ENCODE peak calls at places on chromosomes 5 and 9, in eight cellular contexts. E, B, P, T, S, R, F and A are unnamed samples.
A peak's percentile ranks its signal among the peaks of the same experiment; 100 is the strongest.

GRCh38 chr9:136089697-136090045 is 5.4 kb downstream of the NACC2 start:
- DNase-seq in E (peak; percentile 67), B (peak; percentile 18), P (no peak), T (no peak), S (peak; percentile 55), R (no peak), F (no peak), A (peak; percentile 70)

GRCh38 chr9:38707885-38708640 is 11.9 kb downstream of the FAM240B start:
- DNase-seq in E (no peak), B (no peak), P (no peak), T (no peak), S (no peak), R (peak; percentile 6), F (peak; percentile 74), A (no peak)

GRCh38 chr5:14908195-14908594 is 36.6 kb upstream of the ANKH start:
- DNase-seq in E (peak; percentile 78), B (no peak), P (no peak), T (no peak), S (no peak), R (no peak), F (no peak), A (peak; percentile 68)

GRCh38 chr5:115873392-115873791 is 31.7 kb downstream of the AP3S1 start:
- DNase-seq in E (no peak), B (no peak), P (no peak), T (no peak), S (peak; percentile 67), R (no peak), F (no peak), A (peak; percentile 78)

GRCh38 chr5:54823006-54823405 is 162.4 kb downstream of the ESM1 start:
- DNase-seq in E (no peak), B (no peak), P (no peak), T (no peak), S (no peak), R (no peak), F (no peak), A (no peak)

GRCh38 chr9:75039006-75039405 is 10.9 kb upstream of the CARNMT1 start:
- DNase-seq in E (peak; percentile 45), B (no peak), P (no peak), T (no peak), S (peak; percentile 45), R (no peak), F (no peak), A (peak; percentile 84)

GRCh38 chr9:32524558-32525461 is 1.2 kb downstream of the RIGI start:
- DNase-seq in E (peak; percentile 27), B (no peak), P (no peak), T (peak; percentile 17), S (no peak), R (peak; percentile 31), F (peak; percentile 93), A (no peak)

GRCh38 chr5:137333461-137333860 is 165.7 kb downstream of the SPOCK1 start:
- DNase-seq in E (no peak), B (no peak), P (no peak), T (no peak), S (no peak), R (no peak), F (no peak), A (no peak)

GRCh38 chr9:20592673-20593072 is 29.6 kb downstream of the MLLT3 start:
- DNase-seq in E (peak; percentile 20), B (no peak), P (no peak), T (no peak), S (peak; percentile 18), R (no peak), F (no peak), A (no peak)

GRCh38 chr5:218457-219289 is 553 bp downstream of the SDHA start:
- DNase-seq in E (peak; percentile 44), B (no peak), P (no peak), T (peak; percentile 8), S (peak; percentile 26), R (peak; percentile 37), F (peak; percentile 39), A (peak; percentile 19)

GRCh38 chr5:133831506-133832224 is 136.8 kb downstream of the C5orf15 start:
- DNase-seq in E (peak; percentile 11), B (no peak), P (no peak), T (no peak), S (peak; percentile 17), R (no peak), F (peak; percentile 73), A (peak; percentile 53)

GRCh38 chr5:176780951-176781350 is 29.4 kb upstream of the UNC5A start:
- DNase-seq in E (no peak), B (no peak), P (no peak), T (no peak), S (no peak), R (no peak), F (no peak), A (no peak)

GRCh38 chr5:52999357-52999949 is 10.3 kb downstream of the ITGA2 start:
- DNase-seq in E (peak; percentile 59), B (no peak), P (no peak), T (no peak), S (no peak), R (no peak), F (peak; percentile 51), A (no peak)

GRCh38 chr5:38060354-38060753 is 198.0 kb upstream of the EGFLAM start:
- DNase-seq in E (no peak), B (no peak), P (no peak), T (no peak), S (peak; percentile 53), R (no peak), F (peak; percentile 37), A (peak; percentile 87)

GRCh38 chr5:89722538-89722937 is 687.0 kb downstream of the CETN3 start:
- DNase-seq in E (no peak), B (no peak), P (no peak), T (no peak), S (no peak), R (no peak), F (peak; percentile 28), A (no peak)

GRCh38 chr5:159824188-159825153 is 91.8 kb upstream of the ADRA1B start:
- DNase-seq in E (no peak), B (no peak), P (no peak), T (no peak), S (no peak), R (no peak), F (no peak), A (no peak)

GRCh38 chr9:8555767-8556500 is 756.4 kb upstream of the DMAC1 start:
- DNase-seq in E (peak; percentile 32), B (no peak), P (no peak), T (no peak), S (no peak), R (no peak), F (no peak), A (peak; percentile 4)

GRCh38 chr5:93705896-93706295 is 35.5 kb downstream of the POU5F2 start:
- DNase-seq in E (no peak), B (no peak), P (no peak), T (no peak), S (peak; percentile 49), R (no peak), F (no peak), A (peak; percentile 68)

GRCh38 chr5:1294839-1295649 is at the start of gene TERT:
- DNase-seq in E (no peak), B (peak; percentile 30), P (peak; percentile 56), T (peak; percentile 80), S (no peak), R (peak; percentile 88), F (peak; percentile 65), A (no peak)

GRCh38 chr5:67996596-67996995 is 219.0 kb upstream of the PIK3R1 start:
- DNase-seq in E (no peak), B (no peak), P (no peak), T (no peak), S (peak; percentile 35), R (no peak), F (no peak), A (no peak)

GRCh38 chr9:21121595-21122251 is 19.9 kb downstream of the IFNW1 start:
- DNase-seq in E (no peak), B (no peak), P (no peak), T (no peak), S (no peak), R (no peak), F (no peak), A (no peak)

GRCh38 chr5:3793162-3793561 is 197.5 kb downstream of the IRX1 start:
- DNase-seq in E (no peak), B (no peak), P (no peak), T (no peak), S (no peak), R (no peak), F (no peak), A (no peak)

GRCh38 chr5:80955082-80955481 is 5.1 kb upstream of the RASGRF2 start:
- DNase-seq in E (no peak), B (no peak), P (no peak), T (no peak), S (no peak), R (no peak), F (no peak), A (no peak)